ENCODE peak calls at places on chromosomes 4 and X, in six cellular contexts. One of them, this sample, is unnamed.

GRCh38 chrX:149248073-149248625 is 257.0 kb downstream of the IDS start:
- DNase-seq in left cardiac atrium: no peak
- DNase-seq in posterior cingulate gyrus: no peak
- DNase-seq in NCI-H460: no peak
- DNase-seq in RPMI8226: no peak
- DNase-seq in DMS153: no peak
- DNase-seq in this sample: no peak

GRCh38 chr4:152536545-152537182 is 772 bp upstream of the FBXW7 start:
- DNase-seq in left cardiac atrium: no peak
- DNase-seq in posterior cingulate gyrus: no peak
- DNase-seq in NCI-H460: peak; percentile 17
- DNase-seq in RPMI8226: peak; percentile 70
- DNase-seq in DMS153: no peak
- DNase-seq in this sample: peak; percentile 25

GRCh38 chr4:153471691-153472080 is 5.5 kb downstream of the TMEM131L start:
- DNase-seq in left cardiac atrium: no peak
- DNase-seq in posterior cingulate gyrus: no peak
- DNase-seq in NCI-H460: no peak
- DNase-seq in RPMI8226: no peak
- DNase-seq in DMS153: no peak
- DNase-seq in this sample: no peak

GRCh38 chr4:45580306-45580705 is 543.5 kb downstream of the GABRG1 start:
- DNase-seq in left cardiac atrium: no peak
- DNase-seq in posterior cingulate gyrus: no peak
- DNase-seq in NCI-H460: no peak
- DNase-seq in RPMI8226: no peak
- DNase-seq in DMS153: peak; percentile 18
- DNase-seq in this sample: no peak

GRCh38 chr4:98446499-98447375 is 185.6 kb downstream of the RAP1GDS1 start:
- DNase-seq in left cardiac atrium: no peak
- DNase-seq in posterior cingulate gyrus: no peak
- DNase-seq in NCI-H460: no peak
- DNase-seq in RPMI8226: no peak
- DNase-seq in DMS153: no peak
- DNase-seq in this sample: no peak

GRCh38 chr4:81491943-81492342 is 20.2 kb upstream of the RASGEF1B start:
- DNase-seq in left cardiac atrium: no peak
- DNase-seq in posterior cingulate gyrus: no peak
- DNase-seq in NCI-H460: no peak
- DNase-seq in RPMI8226: peak; percentile 37
- DNase-seq in DMS153: no peak
- DNase-seq in this sample: no peak

GRCh38 chr4:45442466-45442865 is 681.4 kb downstream of the GABRG1 start:
- DNase-seq in left cardiac atrium: no peak
- DNase-seq in posterior cingulate gyrus: no peak
- DNase-seq in NCI-H460: peak; percentile 15
- DNase-seq in RPMI8226: peak; percentile 3
- DNase-seq in DMS153: no peak
- DNase-seq in this sample: no peak

GRCh38 chrX:2608638-2609430 is 82.3 kb upstream of the CD99 start:
- DNase-seq in left cardiac atrium: peak; percentile 87
- DNase-seq in posterior cingulate gyrus: peak; percentile 49
- DNase-seq in NCI-H460: peak; percentile 81
- DNase-seq in RPMI8226: peak; percentile 90
- DNase-seq in DMS153: no peak
- DNase-seq in this sample: peak; percentile 88

GRCh38 chr4:22991576-22991975 is 298.8 kb downstream of the GBA3 start:
- DNase-seq in left cardiac atrium: no peak
- DNase-seq in posterior cingulate gyrus: no peak
- DNase-seq in NCI-H460: no peak
- DNase-seq in RPMI8226: no peak
- DNase-seq in DMS153: no peak
- DNase-seq in this sample: no peak

GRCh38 chr4:27381806-27382205 is 521.2 kb downstream of the STIM2 start:
- DNase-seq in left cardiac atrium: no peak
- DNase-seq in posterior cingulate gyrus: no peak
- DNase-seq in NCI-H460: no peak
- DNase-seq in RPMI8226: no peak
- DNase-seq in DMS153: no peak
- DNase-seq in this sample: no peak

GRCh38 chr4:118729287-118730286 is 44.4 kb downstream of the METTL14 start:
- DNase-seq in left cardiac atrium: no peak
- DNase-seq in posterior cingulate gyrus: no peak
- DNase-seq in NCI-H460: no peak
- DNase-seq in RPMI8226: no peak
- DNase-seq in DMS153: no peak
- DNase-seq in this sample: no peak

GRCh38 chr4:11720292-11720691 is 291.6 kb upstream of the HS3ST1 start:
- DNase-seq in left cardiac atrium: no peak
- DNase-seq in posterior cingulate gyrus: no peak
- DNase-seq in NCI-H460: peak; percentile 4
- DNase-seq in RPMI8226: peak; percentile 3
- DNase-seq in DMS153: no peak
- DNase-seq in this sample: no peak

GRCh38 chrX:63963382-63963781 is 178.4 kb upstream of the ARHGEF9 start:
- DNase-seq in left cardiac atrium: no peak
- DNase-seq in posterior cingulate gyrus: no peak
- DNase-seq in NCI-H460: no peak
- DNase-seq in RPMI8226: no peak
- DNase-seq in DMS153: no peak
- DNase-seq in this sample: no peak

GRCh38 chr4:85005865-85006377 is 39.4 kb upstream of the WDFY3 start:
- DNase-seq in left cardiac atrium: no peak
- DNase-seq in posterior cingulate gyrus: no peak
- DNase-seq in NCI-H460: no peak
- DNase-seq in RPMI8226: no peak
- DNase-seq in DMS153: no peak
- DNase-seq in this sample: peak; percentile 20

GRCh38 chrX:123964155-123964554 is 2.6 kb downstream of the STAG2 start:
- DNase-seq in left cardiac atrium: no peak
- DNase-seq in posterior cingulate gyrus: no peak
- DNase-seq in NCI-H460: no peak
- DNase-seq in RPMI8226: no peak
- DNase-seq in DMS153: no peak
- DNase-seq in this sample: no peak

GRCh38 chrX:84907324-84907946 is 96.2 kb upstream of the APOOL start:
- DNase-seq in left cardiac atrium: no peak
- DNase-seq in posterior cingulate gyrus: no peak
- DNase-seq in NCI-H460: peak; percentile 0
- DNase-seq in RPMI8226: no peak
- DNase-seq in DMS153: no peak
- DNase-seq in this sample: no peak

GRCh38 chr4:185846550-185847210 is 34.7 kb upstream of the SORBS2 start:
- DNase-seq in left cardiac atrium: no peak
- DNase-seq in posterior cingulate gyrus: no peak
- DNase-seq in NCI-H460: peak; percentile 55
- DNase-seq in RPMI8226: no peak
- DNase-seq in DMS153: no peak
- DNase-seq in this sample: no peak

GRCh38 chrX:48531359-48531954 is 8.1 kb upstream of the TBC1D25 start:
- DNase-seq in left cardiac atrium: no peak
- DNase-seq in posterior cingulate gyrus: no peak
- DNase-seq in NCI-H460: peak; percentile 37
- DNase-seq in RPMI8226: no peak
- DNase-seq in DMS153: no peak
- DNase-seq in this sample: no peak

GRCh38 chrX:39877919-39878318 is 219.8 kb downstream of the BCOR start:
- DNase-seq in left cardiac atrium: no peak
- DNase-seq in posterior cingulate gyrus: no peak
- DNase-seq in NCI-H460: no peak
- DNase-seq in RPMI8226: no peak
- DNase-seq in DMS153: peak; percentile 26
- DNase-seq in this sample: no peak

GRCh38 chr4:128782076-128782715 is 27.3 kb upstream of the JADE1 start:
- DNase-seq in left cardiac atrium: peak; percentile 30
- DNase-seq in posterior cingulate gyrus: peak; percentile 54
- DNase-seq in NCI-H460: peak; percentile 19
- DNase-seq in RPMI8226: peak; percentile 11
- DNase-seq in DMS153: no peak
- DNase-seq in this sample: no peak

GRCh38 chr4:13533670-13534343 is 10.5 kb downstream of the NKX3-2 start:
- DNase-seq in left cardiac atrium: no peak
- DNase-seq in posterior cingulate gyrus: no peak
- DNase-seq in NCI-H460: no peak
- DNase-seq in RPMI8226: no peak
- DNase-seq in DMS153: no peak
- DNase-seq in this sample: no peak